ENCODE peak calls at places on chromosomes 3 and 15, in eight cellular contexts. F, P, K, A, O, E, M and Q are unnamed samples.

GRCh38 chr3:171833775-171834460 is 9.2 kb upstream of the TMEM212 start:
- DNase-seq in F (no peak), P (no peak), K (no peak), A (no peak), O (no peak), E (no peak), M (peak; percentile 48), Q (no peak)

GRCh38 chr3:55620361-55621025 is 133.4 kb upstream of the WNT5A start:
- DNase-seq in F (no peak), P (no peak), K (no peak), A (peak; percentile 67), O (no peak), E (no peak), M (no peak), Q (no peak)

GRCh38 chr3:73669268-73669667 is 44.5 kb upstream of the PDZRN3 start:
- DNase-seq in F (no peak), P (no peak), K (no peak), A (no peak), O (no peak), E (no peak), M (no peak), Q (no peak)

GRCh38 chr3:130626021-130626420 is 109.0 kb downstream of the COL6A6 start:
- DNase-seq in F (no peak), P (no peak), K (no peak), A (no peak), O (no peak), E (no peak), M (no peak), Q (no peak)

GRCh38 chr3:127998596-127998995 is 53.6 kb upstream of the SEC61A1 start:
- DNase-seq in F (no peak), P (no peak), K (no peak), A (no peak), O (no peak), E (no peak), M (no peak), Q (no peak)

GRCh38 chr3:46660003-46660402 is 33.5 kb downstream of the ALS2CL start:
- DNase-seq in F (no peak), P (no peak), K (no peak), A (no peak), O (no peak), E (no peak), M (no peak), Q (no peak)

GRCh38 chr15:83714888-83715287 is 61.0 kb downstream of the ADAMTSL3 start:
- DNase-seq in F (no peak), P (no peak), K (no peak), A (no peak), O (no peak), E (no peak), M (no peak), Q (no peak)

GRCh38 chr15:25939122-25939521 is 76.0 kb upstream of the ATP10A start:
- DNase-seq in F (no peak), P (no peak), K (no peak), A (no peak), O (peak; percentile 36), E (no peak), M (no peak), Q (no peak)

GRCh38 chr3:146421814-146422748 is 47.3 kb downstream of the PLSCR2 start:
- DNase-seq in F (no peak), P (no peak), K (no peak), A (no peak), O (no peak), E (no peak), M (no peak), Q (no peak)